ENCODE peak calls at places on chromosomes 11 and 22, in four cellular contexts. G, D, Q and O are unnamed samples.

GRCh38 chr22:28822930-28823481 is 22.6 kb upstream of the XBP1 start:
- DNase-seq in G (peak), D (no peak), Q (no peak), O (no peak)

GRCh38 chr11:19604679-19605375 is 107.8 kb upstream of the NAV2 start:
- DNase-seq in G (no peak), D (no peak), Q (no peak), O (no peak)

GRCh38 chr11:118338637-118339061 is 3.9 kb downstream of the CD3D start:
- DNase-seq in G (peak), D (no peak), Q (peak), O (no peak)

GRCh38 chr11:130413383-130414106 is 14.9 kb downstream of the ADAMTS8 start:
- DNase-seq in G (no peak), D (no peak), Q (no peak), O (peak)

GRCh38 chr11:73195191-73196007 is 22.7 kb upstream of the P2RY2 start:
- DNase-seq in G (peak), D (peak), Q (no peak), O (no peak)

GRCh38 chr11:1502971-1503707 is 16.6 kb upstream of the MOB2 start:
- DNase-seq in G (no peak), D (no peak), Q (no peak), O (no peak)

GRCh38 chr11:85810521-85810870 is 445 bp downstream of the SYTL2 start:
- DNase-seq in G (no peak), D (no peak), Q (no peak), O (no peak)

GRCh38 chr11:116866774-116867455 is 29.5 kb upstream of the APOA1 start:
- DNase-seq in G (no peak), D (no peak), Q (no peak), O (no peak)

GRCh38 chr11:617248-617911 is 1.6 kb upstream of the IRF7 start:
- DNase-seq in G (no peak), D (no peak), Q (no peak), O (no peak)

GRCh38 chr11:117950999-117951961 is 22.1 kb upstream of the TMPRSS13 start:
- DNase-seq in G (no peak), D (no peak), Q (no peak), O (no peak)

GRCh38 chr22:29117799-29118477 is 45.1 kb downstream of the KREMEN1 start:
- DNase-seq in G (peak), D (no peak), Q (no peak), O (no peak)

GRCh38 chr22:19992921-19993355 is 23.7 kb downstream of the ARVCF start:
- DNase-seq in G (no peak), D (no peak), Q (no peak), O (no peak)

GRCh38 chr11:19714387-19715363 is 2.0 kb downstream of the NAV2 start:
- DNase-seq in G (no peak), D (no peak), Q (peak), O (peak)

GRCh38 chr11:111307472-111308108 is 9.2 kb downstream of the POU2AF3 start:
- DNase-seq in G (no peak), D (no peak), Q (no peak), O (no peak)

GRCh38 chr11:763073-763463 is 14.2 kb downstream of the GATD1 start:
- DNase-seq in G (no peak), D (no peak), Q (peak), O (no peak)

GRCh38 chr22:24580276-24580675 is 12.6 kb downstream of the LRRC75B start:
- DNase-seq in G (no peak), D (no peak), Q (no peak), O (no peak)

GRCh38 chr11:122758361-122758760 is 79.9 kb upstream of the CRTAM start:
- DNase-seq in G (no peak), D (no peak), Q (no peak), O (no peak)

GRCh38 chr22:22948651-22949611 is 61.3 kb downstream of the IGLL5 start:
- DNase-seq in G (no peak), D (no peak), Q (no peak), O (no peak)

GRCh38 chr11:10208045-10208674 is 85.9 kb downstream of the SBF2 start:
- DNase-seq in G (peak), D (peak), Q (peak), O (peak)

GRCh38 chr11:85626496-85626895 is 648 bp downstream of the DLG2 start:
- DNase-seq in G (no peak), D (no peak), Q (peak), O (no peak)

GRCh38 chr11:32932196-32932595 is 39.6 kb downstream of the QSER1 start:
- DNase-seq in G (no peak), D (no peak), Q (no peak), O (no peak)

GRCh38 chr11:74282863-74283484 is 28.5 kb downstream of the P4HA3 start:
- DNase-seq in G (no peak), D (no peak), Q (peak), O (no peak)

GRCh38 chr22:31341386-31342088 is 4.6 kb downstream of the PATZ1 start:
- DNase-seq in G (no peak), D (no peak), Q (no peak), O (no peak)

GRCh38 chr11:29321293-29322132 is 695.3 kb downstream of the KCNA4 start:
- DNase-seq in G (peak), D (peak), Q (no peak), O (no peak)

GRCh38 chr11:97361812-97362378 is 972.1 kb downstream of the JRKL start:
- DNase-seq in G (no peak), D (no peak), Q (no peak), O (no peak)

GRCh38 chr11:9797300-9797699 is 133.4 kb downstream of the SWAP70 start:
- DNase-seq in G (no peak), D (no peak), Q (no peak), O (no peak)

GRCh38 chr11:100646545-100646944 is 40.5 kb upstream of the ARHGAP42 start:
- DNase-seq in G (no peak), D (no peak), Q (no peak), O (no peak)

GRCh38 chr11:2260491-2261364 is 9.7 kb downstream of the ASCL2 start:
- DNase-seq in G (no peak), D (no peak), Q (no peak), O (no peak)

GRCh38 chr22:27124336-27125023 is 467.1 kb downstream of the MIAT start:
- DNase-seq in G (no peak), D (no peak), Q (no peak), O (no peak)

GRCh38 chr11:70883973-70884688 is 368.2 kb downstream of the SHANK2 start:
- DNase-seq in G (no peak), D (no peak), Q (no peak), O (no peak)

GRCh38 chr11:89181111-89181510 is 3.4 kb downstream of the TYR start:
- DNase-seq in G (no peak), D (no peak), Q (no peak), O (no peak)

GRCh38 chr11:89182773-89183172 is 5.1 kb downstream of the TYR start:
- DNase-seq in G (no peak), D (no peak), Q (no peak), O (no peak)

DNA sequence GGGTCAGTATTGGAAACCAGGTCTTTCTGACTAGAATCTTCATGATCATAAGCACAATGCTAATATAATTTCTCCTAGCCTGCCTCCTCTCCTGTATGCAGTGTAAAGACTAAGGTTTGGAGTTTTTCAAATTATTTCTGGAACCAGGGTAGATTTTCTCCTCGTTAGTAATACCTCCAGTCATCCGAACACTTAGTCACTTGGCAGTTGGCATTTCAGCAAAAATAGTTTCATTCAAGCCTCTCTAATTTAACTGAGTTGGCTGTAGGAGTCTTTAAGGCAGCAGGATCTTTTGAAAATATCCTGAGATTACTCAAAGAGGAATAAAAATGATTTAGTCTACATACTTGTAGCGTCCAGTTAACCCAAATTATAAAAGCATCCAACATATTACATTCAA is 6.3 kb downstream of the TYR start:
- DNase-seq in G (no peak), D (no peak), Q (no peak), O (no peak)
- TF ChIP-seq TCF7L2 in G (no peak), D (no peak), Q (no peak), O (no peak)

GRCh38 chr22:33470456-33470855 is 412.3 kb upstream of the SYN3 start:
- DNase-seq in G (peak), D (no peak), Q (no peak), O (no peak)
- H3K4me3 ChIP-seq in G (no peak), D (no peak), Q (no peak), O (no peak)

GRCh38 chr11:45885274-45885920 is at the start of gene MAPK8IP1:
- DNase-seq in G (peak), D (no peak), Q (peak), O (no peak)
- TF ChIP-seq TCF7L2 in G (no peak), D (no peak), Q (no peak), O (no peak)

GRCh38 chr22:32745251-32745995 is 56.1 kb upstream of the TIMP3 start:
- DNase-seq in G (no peak), D (peak), Q (no peak), O (no peak)
- H3K4me3 ChIP-seq in G (no peak), D (peak), Q (no peak), O (no peak)

DNA sequence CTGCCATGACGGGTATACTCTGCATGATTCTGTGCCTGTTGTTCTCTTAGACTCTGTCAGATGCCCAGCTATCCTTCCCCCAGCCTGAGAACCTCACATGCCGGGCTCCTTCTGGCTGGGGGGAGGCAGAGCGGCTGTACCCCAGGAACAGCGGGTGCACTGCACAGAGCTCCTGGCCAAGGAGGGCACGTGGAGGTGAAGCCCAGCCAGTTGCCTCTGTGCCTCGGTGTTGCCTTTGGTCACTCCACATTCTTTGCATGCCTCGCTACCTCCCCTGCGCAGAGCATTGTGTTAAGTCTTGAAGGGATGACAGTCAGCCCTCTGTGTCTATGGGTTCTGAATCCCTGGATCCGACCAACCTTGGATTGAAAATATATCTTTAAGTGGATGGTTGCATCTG is 77.7 kb downstream of the FEZ1 start:
- DNase-seq in G (no peak), D (no peak), Q (no peak), O (no peak)
- TF ChIP-seq TCF7L2 in G (no peak), D (no peak), Q (no peak), O (no peak)

GRCh38 chr11:43997022-43997665 is 50.6 kb upstream of the ACCSL start:
- DNase-seq in G (no peak), D (no peak), Q (no peak), O (no peak)
- H3K4me3 ChIP-seq in G (no peak), D (no peak), Q (no peak), O (no peak)